ENCODE peak calls at places on chromosomes 5 and 9, in six cellular contexts. S is K562, T is A549, M is transverse colon, C is stomach, Y is HepG2. J is an unnamed sample. For H3K4me1, the result is how much of the 10 kb centered on the place peaks cover.

GRCh38 chr5:13939647-13940046 is 4.8 kb downstream of the DNAH5 start:
- DNase-seq in T (no peak), C (no peak), S (no peak), M (no peak), Y (no peak), J (no peak)

GRCh38 chr5:68012429-68012828 is 203.1 kb upstream of the PIK3R1 start:
- DNase-seq in S (no peak), T (no peak), C (no peak), M (no peak), Y (no peak), J (no peak)

GRCh38 chr5:106601605-106602004 is 1069.1 kb downstream of the EFNA5 start:
- DNase-seq in C (no peak), M (no peak), S (no peak), T (no peak), Y (no peak), J (no peak)

GRCh38 chr5:24703934-24704333 is 59.2 kb upstream of the CDH10 start:
- DNase-seq in S (no peak), M (no peak), C (no peak), Y (no peak), T (no peak), J (no peak)

GRCh38 chr9:101463397-101463796 is 27.8 kb upstream of the ALDOB start:
- DNase-seq in M (no peak), C (no peak), Y (no peak), T (no peak), S (no peak), J (no peak)

GRCh38 chr9:69801994-69802393 is 18.6 kb upstream of the CFAP95 start:
- DNase-seq in Y (peak), S (no peak), T (peak), M (no peak), C (no peak), J (no peak)

GRCh38 chr9:86829496-86830046 is 117.7 kb downstream of the GAS1 start:
- DNase-seq in M (no peak), T (no peak), S (no peak), C (no peak), Y (no peak), J (no peak)

GRCh38 chr9:37239224-37239859 is 119.0 kb downstream of the ZCCHC7 start:
- DNase-seq in M (no peak), S (no peak), Y (peak), C (no peak), T (no peak), J (no peak)

GRCh38 chr5:14268236-14268701 is 125.1 kb downstream of the TRIO start:
- DNase-seq in S (peak), Y (peak), M (no peak), C (no peak), T (peak), J (no peak)

GRCh38 chr9:98215266-98215665 is 22.8 kb upstream of the CORO2A start:
- DNase-seq in S (no peak), M (no peak), C (no peak), T (no peak), Y (no peak), J (no peak)

GRCh38 chr5:124030043-124030461 is 518.1 kb downstream of the CSNK1G3 start:
- DNase-seq in C (no peak), M (no peak), S (no peak), T (no peak), Y (no peak), J (no peak)

GRCh38 chr5:117955831-117956230 is 1032.5 kb downstream of the DTWD2 start:
- DNase-seq in S (no peak), M (no peak), Y (no peak), C (no peak), T (no peak), J (no peak)

GRCh38 chr5:172582940-172583339 is 58.1 kb upstream of the NEURL1B start:
- DNase-seq in C (no peak), M (no peak), T (no peak), S (no peak), Y (no peak), J (no peak)

GRCh38 chr5:43168175-43168574 is 23.9 kb upstream of the NIM1K start:
- DNase-seq in T (no peak), Y (no peak), C (no peak), M (no peak), S (no peak), J (no peak)

GRCh38 chr5:74516217-74516636 is 124.3 kb downstream of the ENC1 start:
- DNase-seq in M (no peak), C (no peak), T (peak), S (no peak), Y (peak), J (no peak)

GRCh38 chr5:135271533-135272310 is 127.3 kb downstream of the MACROH2A1 start:
- DNase-seq in M (no peak), T (no peak), Y (peak), S (peak), C (no peak), J (no peak)

GRCh38 chr5:135269828-135270545 is 129.0 kb downstream of the MACROH2A1 start:
- DNase-seq in T (no peak), Y (no peak), C (no peak), S (no peak), M (no peak), J (no peak)

GRCh38 chr5:135266975-135267374 is 132.1 kb downstream of the MACROH2A1 start:
- DNase-seq in T (no peak), C (no peak), M (no peak), Y (no peak), S (no peak), J (no peak)

GRCh38 chr5:135266301-135266630 is 132.8 kb downstream of the MACROH2A1 start:
- DNase-seq in T (no peak), M (no peak), Y (no peak), C (no peak), S (no peak), J (no peak)

GRCh38 chr5:135269224-135269623 is 129.8 kb downstream of the MACROH2A1 start:
- DNase-seq in Y (no peak), M (no peak), S (no peak), T (no peak), C (no peak), J (no peak)
- H3K27ac ChIP-seq in Y (no peak), M (peak), S (no peak), T (no peak), C (peak), J (peak)

DNA sequence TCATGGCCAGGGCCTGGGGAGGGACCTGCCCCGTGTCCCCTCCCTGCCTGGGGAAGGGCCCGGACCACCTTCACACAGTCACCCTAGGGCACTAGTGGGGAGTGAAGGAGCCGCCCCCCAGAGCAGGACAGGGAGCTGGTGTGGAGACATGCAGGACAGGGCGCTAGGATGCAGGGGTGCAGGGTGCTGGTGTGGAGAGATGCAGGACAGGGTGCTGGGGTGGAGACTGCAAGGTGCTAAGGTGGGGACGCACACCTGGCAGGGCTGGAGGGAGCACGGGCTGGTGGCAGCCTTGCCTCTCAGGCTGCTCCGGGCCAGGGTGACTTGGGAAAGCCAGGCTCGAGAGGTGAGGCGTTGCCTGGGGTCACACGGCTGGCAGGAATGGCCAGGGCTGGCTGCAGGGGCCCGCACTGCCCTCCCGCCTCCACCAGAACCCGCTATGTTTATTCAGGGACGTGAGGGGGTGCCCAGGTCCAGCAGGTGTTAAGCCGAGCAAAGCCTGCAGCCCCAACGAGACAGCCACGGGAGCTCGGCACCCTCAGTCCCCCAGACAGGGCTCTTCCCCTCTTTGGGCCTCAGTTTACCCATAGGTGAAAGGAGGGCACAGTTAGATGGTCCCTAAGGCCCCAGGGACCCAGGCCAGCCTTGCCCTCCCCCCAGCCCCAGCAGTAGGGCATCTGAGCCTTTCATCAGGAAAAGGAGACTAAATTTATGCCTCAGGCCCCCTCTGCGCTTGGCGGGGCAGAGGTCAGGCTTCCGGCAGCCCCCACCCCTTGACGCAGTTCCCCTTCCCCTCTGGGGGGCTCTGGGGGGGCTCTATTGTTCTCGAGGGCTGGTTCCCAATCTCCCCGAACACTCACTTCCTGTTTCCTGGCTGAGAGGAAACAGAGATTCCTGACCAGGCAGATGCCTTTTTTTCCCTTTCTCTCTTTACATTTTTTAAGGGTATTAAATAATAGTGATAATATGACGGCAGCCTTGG is 7.2 kb upstream of the EGFL7 start:
- DNase-seq in Y (no peak), S (no peak), T (no peak), M (no peak), C (no peak), J (no peak)
- TF ChIP-seq EP300 in Y (no peak), S (no peak), T (no peak), M (peak), C (peak), J (peak)

DNA sequence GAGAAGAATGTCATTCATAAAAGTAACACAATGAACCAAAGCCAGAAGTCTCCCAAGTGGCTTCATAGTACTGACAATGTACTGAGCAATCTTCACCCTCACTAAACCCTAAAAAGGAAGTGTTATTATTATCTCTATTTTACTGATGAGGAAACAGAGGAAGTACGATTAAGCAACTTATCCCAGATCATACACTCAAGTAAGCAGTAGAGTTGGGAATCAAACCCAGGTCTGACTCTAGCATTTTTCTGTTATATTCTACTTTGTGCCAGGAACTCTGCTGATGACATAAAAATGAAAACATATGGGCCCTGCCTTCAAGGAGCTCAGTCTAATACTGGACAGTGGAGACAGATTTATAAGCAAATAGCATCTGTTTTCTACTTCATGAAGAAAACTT is 109.2 kb downstream of the RAPGEF6 start:
- DNase-seq in C (no peak), T (no peak), S (no peak), M (no peak), Y (no peak), J (no peak)
- H3K4me1 ChIP-seq in C (under half), T (under half), S (under half), M (under half), Y (under half), J (under half)

GRCh38 chr9:133572821-133573361 is 36.3 kb downstream of the FAM163B start:
- DNase-seq in M (peak), S (no peak), C (peak), Y (no peak), T (no peak), J (no peak)
- H3K27ac ChIP-seq in M (no peak), S (no peak), C (no peak), Y (no peak), T (no peak), J (no peak)

GRCh38 chr9:5435912-5436311 is 1.8 kb downstream of the PLGRKT start:
- DNase-seq in M (no peak), C (no peak), T (no peak), Y (no peak), S (no peak), J (no peak)

GRCh38 chr9:5440426-5440825 is 2.7 kb upstream of the PLGRKT start:
- DNase-seq in C (no peak), S (no peak), M (no peak), Y (no peak), T (no peak), J (no peak)

GRCh38 chr9:5438301-5439162 is 807 bp upstream of the PLGRKT start:
- DNase-seq in T (peak), Y (no peak), S (no peak), M (peak), C (no peak), J (no peak)

GRCh38 chr9:5436441-5436840 is 1.3 kb downstream of the PLGRKT start:
- DNase-seq in C (no peak), Y (no peak), T (no peak), S (no peak), M (peak), J (no peak)

GRCh38 chr9:5437254-5438216 is at the start of gene PLGRKT:
- DNase-seq in T (peak), C (peak), Y (peak), M (peak), S (peak), J (peak)
- TF ChIP-seq EP300 in T (no peak), C (no peak), Y (peak), M (no peak), S (no peak), J (no peak)

DNA sequence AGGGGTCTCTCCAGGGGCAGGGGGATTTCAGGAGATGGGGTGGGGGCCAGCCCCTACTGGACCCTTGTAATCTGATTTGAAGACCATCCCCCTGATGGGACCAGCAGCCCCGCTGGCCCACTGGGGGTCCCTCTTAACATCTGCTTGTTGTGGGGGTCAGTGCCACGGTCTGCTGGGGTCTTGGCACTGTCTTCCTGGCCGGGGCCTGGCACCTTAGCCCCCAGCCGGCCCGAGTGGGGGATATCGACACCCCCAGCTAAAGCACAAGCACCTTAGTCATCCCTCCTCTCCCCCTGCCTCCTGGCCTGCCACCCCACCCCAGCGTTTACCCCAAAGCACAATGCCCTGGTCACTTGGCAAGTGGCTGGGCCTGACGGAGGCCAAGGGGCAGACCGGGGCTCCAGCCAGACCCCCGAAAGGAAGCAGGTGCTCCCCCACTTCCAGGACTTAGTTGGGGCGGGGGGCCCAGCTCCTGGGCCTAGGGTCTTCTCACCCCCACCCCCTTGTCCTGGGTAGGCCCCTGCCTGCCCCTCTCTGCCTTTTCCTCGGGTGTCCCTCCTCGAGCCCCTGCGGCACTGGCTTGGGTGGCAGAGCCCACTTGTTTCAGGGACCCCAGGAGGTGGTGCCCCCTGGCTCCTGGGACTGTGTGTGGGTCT is 1.4 kb upstream of the NFX1 start:
- DNase-seq in C (no peak), S (no peak), T (no peak), Y (no peak), M (peak), J (no peak)
- H3K4me1 ChIP-seq in C (under half), S (under half), T (under half), Y (under half), M (under half), J (half or more)

J was measured in esophagus muscularis mucosa.